ENCODE peak calls at places on chromosomes 13 and 19, in ten cellular contexts. O is cardiac muscle cell; K is SHP77; V is BJ; C is stimulated activated CD4-positive, alpha-beta T cell treated with anti-CD3 and anti-CD28 coated beads, Interleukin-12 subunit alpha, Interleukin-12 subunit beta, amount 100 ng/mL, for 24 hours; Y is lower leg skin; A is activated naive CD8-positive, alpha-beta T cell treated with anti-CD3 and anti-CD28 coated beads for 36 hours; Q is mesothelial cell of epicardium; F is activated gamma-delta T cell treated with anti-CD3 and anti-CD28 coated beads, Interleukin-2, amount 50 U/mL, for 16 hours; H is PC-9. D is an unnamed sample.

GRCh38 chr13:94196426-94196825 is 283.1 kb downstream of the DCT start:
- DNase-seq in O (peak; percentile 30), K (no peak), V (no peak), C (no peak), Y (no peak), A (no peak), Q (no peak), F (no peak), H (no peak), D (no peak)

GRCh38 chr19:15330801-15331418 is 1.4 kb downstream of the BRD4 start:
- DNase-seq in O (peak; percentile 19), K (no peak), V (peak; percentile 55), C (no peak), Y (no peak), A (no peak), Q (no peak), F (no peak), H (peak; percentile 82), D (peak; percentile 50)

GRCh38 chr13:90375851-90376250 is 971.6 kb upstream of the MIR17HG start:
- DNase-seq in O (no peak), K (no peak), V (no peak), C (no peak), Y (no peak), A (no peak), Q (no peak), F (no peak), H (no peak), D (no peak)

GRCh38 chr19:2235396-2236284 is 489 bp downstream of the PLEKHJ1 start:
- DNase-seq in O (peak; percentile 58), K (peak; percentile 69), V (no peak), C (no peak), Y (no peak), A (peak; percentile 44), Q (no peak), F (no peak), H (no peak), D (peak; percentile 57)

GRCh38 chr13:21625366-21625765 is 21.4 kb upstream of the MICU2 start:
- DNase-seq in O (no peak), K (peak; percentile 57), V (no peak), C (no peak), Y (no peak), A (no peak), Q (no peak), F (no peak), H (no peak), D (no peak)

GRCh38 chr19:58395220-58395978 is at the start of gene RNF225:
- DNase-seq in O (no peak), K (no peak), V (no peak), C (no peak), Y (no peak), A (no peak), Q (no peak), F (no peak), H (peak; percentile 60), D (no peak)

GRCh38 chr19:41265376-41266153 is 1.4 kb downstream of the HNRNPUL1 start:
- DNase-seq in O (peak; percentile 43), K (no peak), V (no peak), C (no peak), Y (no peak), A (peak; percentile 7), Q (no peak), F (no peak), H (no peak), D (peak; percentile 60)

GRCh38 chr19:29245221-29245620 is 32.3 kb upstream of the UQCRFS1 start:
- DNase-seq in O (no peak), K (no peak), V (no peak), C (no peak), Y (no peak), A (no peak), Q (no peak), F (no peak), H (no peak), D (no peak)

GRCh38 chr19:50639121-50640112 is at the start of gene SYT3:
- DNase-seq in O (peak; percentile 80), K (no peak), V (no peak), C (peak; percentile 19), Y (no peak), A (peak; percentile 53), Q (peak; percentile 40), F (no peak), H (no peak), D (no peak)

GRCh38 chr13:29847501-29847983 is 2.9 kb downstream of the UBL3 start:
- DNase-seq in O (peak; percentile 35), K (no peak), V (no peak), C (no peak), Y (no peak), A (no peak), Q (no peak), F (no peak), H (no peak), D (peak; percentile 79)

GRCh38 chr13:27034678-27035111 is 136.9 kb downstream of the USP12 start:
- DNase-seq in O (peak; percentile 25), K (no peak), V (no peak), C (no peak), Y (peak; percentile 79), A (no peak), Q (no peak), F (no peak), H (no peak), D (no peak)

GRCh38 chr13:86563308-86563707 is 764.1 kb upstream of the SLITRK6 start:
- DNase-seq in O (no peak), K (no peak), V (no peak), C (no peak), Y (no peak), A (no peak), Q (no peak), F (no peak), H (no peak), D (no peak)

GRCh38 chr19:6744381-6745288 is 5.2 kb downstream of the TRIP10 start:
- DNase-seq in O (peak; percentile 84), K (no peak), V (peak; percentile 51), C (no peak), Y (peak; percentile 96), A (no peak), Q (peak; percentile 78), F (no peak), H (peak; percentile 82), D (peak; percentile 89)

GRCh38 chr19:14843587-14843986 is 5.1 kb downstream of the OR7A10 start:
- DNase-seq in O (no peak), K (no peak), V (no peak), C (no peak), Y (no peak), A (no peak), Q (no peak), F (no peak), H (no peak), D (no peak)

GRCh38 chr13:63304497-63304896 is 1888.8 kb upstream of the PCDH20 start:
- DNase-seq in O (no peak), K (no peak), V (no peak), C (no peak), Y (no peak), A (no peak), Q (no peak), F (no peak), H (no peak), D (no peak)

GRCh38 chr13:43990829-43991228 is 111.1 kb downstream of the LACC1 start:
- DNase-seq in O (no peak), K (no peak), V (no peak), C (no peak), Y (no peak), A (no peak), Q (no peak), F (no peak), H (no peak), D (no peak)

GRCh38 chr13:52921194-52921593 is 72.8 kb upstream of the PCDH8 start:
- DNase-seq in O (no peak), K (no peak), V (no peak), C (no peak), Y (no peak), A (no peak), Q (no peak), F (no peak), H (no peak), D (no peak)

GRCh38 chr13:33582121-33582520 is 235.8 kb upstream of the RFC3 start:
- DNase-seq in O (no peak), K (no peak), V (no peak), C (no peak), Y (no peak), A (no peak), Q (no peak), F (no peak), H (no peak), D (no peak)

GRCh38 chr13:98958443-98958794 is 19.4 kb downstream of the DOCK9 start:
- DNase-seq in O (no peak), K (no peak), V (no peak), C (no peak), Y (no peak), A (no peak), Q (no peak), F (no peak), H (no peak), D (no peak)

GRCh38 chr19:53432088-53432661 is 391 bp downstream of the ZNF761 start:
- DNase-seq in O (peak; percentile 37), K (peak; percentile 2), V (no peak), C (peak; percentile 11), Y (peak; percentile 87), A (peak; percentile 22), Q (peak; percentile 18), F (no peak), H (no peak), D (peak; percentile 26)

GRCh38 chr19:45975296-45975695 is 1.6 kb upstream of the NOVA2 start:
- DNase-seq in O (no peak), K (no peak), V (no peak), C (no peak), Y (no peak), A (no peak), Q (no peak), F (no peak), H (no peak), D (no peak)